ENCODE peak calls at places on chromosomes 5 and 9, in six cellular contexts. One of them, this sample, is unnamed.
A peak's percentile ranks its signal among the peaks of the same experiment; 100 is the strongest.

GRCh38 chr9:89754223-89754622 is 149.4 kb downstream of the GADD45G start:
- DNase-seq in psoas muscle: no peak
- DNase-seq in glomerular endothelial cell: no peak
- DNase-seq in activated CD8-positive, alpha-beta memory T cell treated with anti-CD3 and anti-CD28 coated beads for 48 hours: no peak
- DNase-seq in left kidney: no peak
- DNase-seq in HTR-8/SVneo: no peak
- DNase-seq in this sample: no peak

GRCh38 chr9:98550206-98550820 is 158.4 kb downstream of the GABBR2 start:
- DNase-seq in psoas muscle: no peak
- DNase-seq in glomerular endothelial cell: no peak
- DNase-seq in activated CD8-positive, alpha-beta memory T cell treated with anti-CD3 and anti-CD28 coated beads for 48 hours: no peak
- DNase-seq in left kidney: no peak
- DNase-seq in HTR-8/SVneo: no peak
- DNase-seq in this sample: no peak

GRCh38 chr9:85067792-85068191 is 398.3 kb downstream of the NTRK2 start:
- DNase-seq in psoas muscle: no peak
- DNase-seq in glomerular endothelial cell: no peak
- DNase-seq in activated CD8-positive, alpha-beta memory T cell treated with anti-CD3 and anti-CD28 coated beads for 48 hours: no peak
- DNase-seq in left kidney: no peak
- DNase-seq in HTR-8/SVneo: no peak
- DNase-seq in this sample: no peak

GRCh38 chr9:306907-307306 is 92.2 kb downstream of the DOCK8 start:
- DNase-seq in psoas muscle: no peak
- DNase-seq in glomerular endothelial cell: no peak
- DNase-seq in activated CD8-positive, alpha-beta memory T cell treated with anti-CD3 and anti-CD28 coated beads for 48 hours: peak; percentile 14
- DNase-seq in left kidney: no peak
- DNase-seq in HTR-8/SVneo: no peak
- DNase-seq in this sample: no peak

GRCh38 chr9:99004115-99004514 is 60.4 kb downstream of the COL15A1 start:
- DNase-seq in psoas muscle: no peak
- DNase-seq in glomerular endothelial cell: no peak
- DNase-seq in activated CD8-positive, alpha-beta memory T cell treated with anti-CD3 and anti-CD28 coated beads for 48 hours: no peak
- DNase-seq in left kidney: no peak
- DNase-seq in HTR-8/SVneo: no peak
- DNase-seq in this sample: no peak

GRCh38 chr5:158837908-158838307 is 261.8 kb downstream of the EBF1 start:
- DNase-seq in psoas muscle: peak; percentile 45
- DNase-seq in glomerular endothelial cell: no peak
- DNase-seq in activated CD8-positive, alpha-beta memory T cell treated with anti-CD3 and anti-CD28 coated beads for 48 hours: no peak
- DNase-seq in left kidney: no peak
- DNase-seq in HTR-8/SVneo: no peak
- DNase-seq in this sample: no peak

GRCh38 chr5:74888117-74888516 is 21.9 kb upstream of the FAM169A start:
- DNase-seq in psoas muscle: no peak
- DNase-seq in glomerular endothelial cell: no peak
- DNase-seq in activated CD8-positive, alpha-beta memory T cell treated with anti-CD3 and anti-CD28 coated beads for 48 hours: no peak
- DNase-seq in left kidney: no peak
- DNase-seq in HTR-8/SVneo: no peak
- DNase-seq in this sample: no peak

GRCh38 chr5:165209101-165209727 is 1703.8 kb downstream of the MAT2B start:
- DNase-seq in psoas muscle: no peak
- DNase-seq in glomerular endothelial cell: no peak
- DNase-seq in activated CD8-positive, alpha-beta memory T cell treated with anti-CD3 and anti-CD28 coated beads for 48 hours: no peak
- DNase-seq in left kidney: peak; percentile 51
- DNase-seq in HTR-8/SVneo: peak; percentile 18
- DNase-seq in this sample: peak; percentile 13

GRCh38 chr5:177423671-177424070 is 2.8 kb upstream of the GRK6 start:
- DNase-seq in psoas muscle: no peak
- DNase-seq in glomerular endothelial cell: no peak
- DNase-seq in activated CD8-positive, alpha-beta memory T cell treated with anti-CD3 and anti-CD28 coated beads for 48 hours: no peak
- DNase-seq in left kidney: no peak
- DNase-seq in HTR-8/SVneo: no peak
- DNase-seq in this sample: no peak

GRCh38 chr9:36145970-36146369 is 9.4 kb downstream of the GLIPR2 start:
- DNase-seq in psoas muscle: no peak
- DNase-seq in glomerular endothelial cell: no peak
- DNase-seq in activated CD8-positive, alpha-beta memory T cell treated with anti-CD3 and anti-CD28 coated beads for 48 hours: no peak
- DNase-seq in left kidney: no peak
- DNase-seq in HTR-8/SVneo: no peak
- DNase-seq in this sample: no peak

GRCh38 chr5:170527998-170528397 is 24.2 kb downstream of the KCNIP1 start:
- DNase-seq in psoas muscle: no peak
- DNase-seq in glomerular endothelial cell: no peak
- DNase-seq in activated CD8-positive, alpha-beta memory T cell treated with anti-CD3 and anti-CD28 coated beads for 48 hours: no peak
- DNase-seq in left kidney: no peak
- DNase-seq in HTR-8/SVneo: no peak
- DNase-seq in this sample: no peak

GRCh38 chr5:154038604-154039457 is at the start of the genes FAM114A2 and MFAP3:
- DNase-seq in psoas muscle: peak; percentile 89
- DNase-seq in glomerular endothelial cell: peak; percentile 31
- DNase-seq in activated CD8-positive, alpha-beta memory T cell treated with anti-CD3 and anti-CD28 coated beads for 48 hours: peak; percentile 76
- DNase-seq in left kidney: peak; percentile 96
- DNase-seq in HTR-8/SVneo: peak; percentile 89
- DNase-seq in this sample: peak; percentile 53